ENCODE peak calls at places on chromosomes 13 and 19, in nine cellular contexts. Z is fibroblast of lung, V is breast epithelium, P is astrocyte, K is body of pancreas, T is epithelial cell of proximal tubule, W is SK-N-SH, O is chondrocyte, N is fibroblast of mammary gland. Q is an unnamed sample.

GRCh38 chr13:31090921-31091624 is 70.6 kb downstream of the HSPH1 start:
- DNase-seq in O (no peak), V (no peak), K (peak; percentile 7), Z (peak; percentile 23), N (no peak), P (no peak), T (no peak), W (no peak), Q (no peak)

GRCh38 chr13:41345921-41346589 is 35.0 kb downstream of the NAA16 start:
- DNase-seq in W (no peak), O (no peak), T (no peak), K (no peak), N (no peak), V (no peak), Z (peak; percentile 53), P (peak; percentile 55), Q (no peak)

GRCh38 chr13:114136576-114136975 is 4.2 kb upstream of the RASA3 start:
- DNase-seq in W (no peak), V (no peak), Z (no peak), O (peak; percentile 17), P (no peak), K (no peak), T (no peak), N (no peak), Q (no peak)

GRCh38 chr19:49684983-49685553 is 4.3 kb upstream of the ADM5 start:
- DNase-seq in T (no peak), V (no peak), N (no peak), P (no peak), O (no peak), Z (no peak), W (no peak), K (no peak), Q (no peak)

GRCh38 chr13:87084192-87084591 is 587.0 kb upstream of the SLITRK5 start:
- DNase-seq in K (no peak), V (no peak), O (no peak), P (no peak), Z (no peak), N (no peak), W (no peak), T (no peak), Q (no peak)

GRCh38 chr19:35509861-35510625 is 3.4 kb downstream of the DMKN start:
- DNase-seq in Z (peak; percentile 21), T (no peak), N (peak; percentile 32), W (peak; percentile 90), O (no peak), V (peak; percentile 83), K (peak; percentile 90), P (no peak), Q (peak; percentile 98)

GRCh38 chr19:51891193-51891747 is 3.5 kb upstream of the ZNF577 start:
- DNase-seq in O (no peak), V (no peak), P (no peak), W (no peak), K (no peak), T (no peak), N (peak; percentile 11), Z (no peak), Q (no peak)

GRCh38 chr13:113754691-113755090 is 4.3 kb upstream of the TMEM255B start:
- DNase-seq in W (no peak), K (no peak), O (no peak), Z (no peak), T (no peak), N (no peak), P (no peak), V (no peak), Q (no peak)

GRCh38 chr19:21568816-21569496 is 63.6 kb downstream of the ZNF429 start:
- DNase-seq in P (peak; percentile 89), W (no peak), K (peak; percentile 93), N (peak; percentile 70), T (peak; percentile 56), V (peak; percentile 94), Z (peak; percentile 92), O (no peak), Q (no peak)

GRCh38 chr13:92807343-92807742 is 419.3 kb upstream of the GPC6 start:
- DNase-seq in W (no peak), P (peak; percentile 74), Z (peak; percentile 82), O (no peak), N (no peak), V (no peak), K (no peak), T (no peak), Q (no peak)

GRCh38 chr19:15404097-15404779 is 14.6 kb downstream of the AKAP8L start:
- DNase-seq in Z (no peak), O (no peak), V (no peak), W (no peak), T (no peak), P (no peak), K (no peak), N (no peak), Q (no peak)

GRCh38 chr13:81582381-81582780 is 1241.5 kb upstream of the SPRY2 start:
- DNase-seq in O (no peak), N (no peak), P (no peak), Z (no peak), T (no peak), V (no peak), K (no peak), W (no peak), Q (no peak)

GRCh38 chr19:1259873-1260748 is 9.0 kb upstream of the CIRBP start:
- DNase-seq in W (no peak), Z (no peak), K (no peak), T (no peak), P (no peak), V (no peak), O (no peak), N (no peak), Q (no peak)

GRCh38 chr19:1261863-1262686 is 7.1 kb upstream of the CIRBP start:
- DNase-seq in V (peak; percentile 91), N (peak; percentile 47), P (peak; percentile 71), O (no peak), T (no peak), W (no peak), Z (peak; percentile 83), K (peak; percentile 97), Q (peak; percentile 75)

GRCh38 chr19:1260749-1261511 is 8.2 kb upstream of the CIRBP start:
- DNase-seq in O (no peak), Z (peak; percentile 90), T (no peak), P (peak; percentile 82), K (peak; percentile 97), N (peak; percentile 95), V (peak; percentile 95), W (peak; percentile 97), Q (peak; percentile 94)

GRCh38 chr19:1262687-1263123 is 6.4 kb upstream of the CIRBP start:
- DNase-seq in W (no peak), O (no peak), T (no peak), Z (no peak), N (no peak), K (no peak), V (peak; percentile 20), P (no peak), Q (no peak)

DNA sequence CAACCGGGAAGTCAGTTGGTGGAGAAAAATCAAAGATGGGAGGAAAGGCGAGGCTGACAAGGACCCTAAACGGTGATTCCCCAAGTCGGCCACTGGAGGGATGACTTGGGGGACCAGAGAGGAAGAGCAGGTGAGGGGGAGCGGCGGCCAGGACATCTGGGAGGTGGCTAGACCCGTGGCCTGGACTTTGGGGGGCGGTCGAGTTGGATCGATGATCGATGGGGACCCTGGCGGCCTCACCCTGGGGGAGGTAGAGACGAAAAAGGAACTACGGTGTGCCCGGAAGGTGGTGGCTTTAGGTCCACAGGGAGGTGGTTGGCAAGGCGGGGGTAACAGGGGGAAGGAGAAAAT is 7.6 kb upstream of the CIRBP start:
- DNase-seq in O (no peak), P (no peak), V (no peak), K (no peak), Z (no peak), N (no peak), T (no peak), W (no peak), Q (no peak)
- TF ChIP-seq CTCF in O (peak; percentile 58), P (peak; percentile 5), V (no peak), K (no peak), Z (no peak), N (no peak), T (peak; percentile 20), W (peak; percentile 33), Q (no peak)

GRCh38 chr19:11460207-11460606 is 20.6 kb downstream of the ELAVL3 start:
- DNase-seq in O (no peak), N (no peak), W (peak; percentile 80), T (no peak), K (no peak), V (no peak), Z (no peak), P (no peak), Q (no peak)
- TF ChIP-seq CTCF in O (peak; percentile 58), N (peak; percentile 24), W (peak; percentile 28), T (peak; percentile 45), K (no peak), V (no peak), Z (peak; percentile 11), P (no peak), Q (peak; percentile 15)

GRCh38 chr13:33232883-33233282 is 52.7 kb downstream of the STARD13 start:
- DNase-seq in W (no peak), V (no peak), P (no peak), O (no peak), Z (no peak), T (no peak), N (no peak), K (no peak), Q (no peak)

GRCh38 chr13:33236021-33236420 is 49.5 kb downstream of the STARD13 start:
- DNase-seq in V (no peak), K (no peak), P (peak; percentile 89), T (no peak), N (peak; percentile 82), Z (peak; percentile 93), W (no peak), O (no peak), Q (no peak)

GRCh38 chr13:33233547-33233946 is 52.0 kb downstream of the STARD13 start:
- DNase-seq in W (no peak), Z (no peak), N (no peak), V (no peak), O (no peak), T (no peak), P (no peak), K (peak; percentile 42), Q (no peak)

GRCh38 chr13:33235564-33235963 is 50.0 kb downstream of the STARD13 start:
- DNase-seq in T (no peak), V (no peak), O (no peak), K (no peak), W (no peak), N (peak; percentile 51), P (no peak), Z (peak; percentile 38), Q (no peak)

GRCh38 chr13:33235078-33235477 is 50.5 kb downstream of the STARD13 start:
- DNase-seq in N (peak; percentile 81), P (peak; percentile 53), K (peak; percentile 44), T (no peak), W (no peak), O (no peak), Z (peak; percentile 65), V (no peak), Q (no peak)
- TF ChIP-seq CTCF in N (no peak), P (no peak), K (no peak), T (no peak), W (no peak), O (peak; percentile 29), Z (no peak), V (no peak), Q (no peak)

GRCh38 chr13:26111797-26112196 is 60.0 kb upstream of the SHISA2 start:
- DNase-seq in K (no peak), T (no peak), V (no peak), Z (no peak), N (no peak), P (no peak), W (no peak), O (no peak), Q (no peak)

GRCh38 chr13:26117620-26118019 is 65.8 kb upstream of the SHISA2 start:
- DNase-seq in W (no peak), O (no peak), T (no peak), Z (no peak), P (no peak), N (no peak), K (no peak), V (no peak), Q (no peak)

GRCh38 chr13:26112843-26113242 is 61.0 kb upstream of the SHISA2 start:
- DNase-seq in W (no peak), K (no peak), N (no peak), O (no peak), P (no peak), Z (no peak), V (no peak), T (no peak), Q (no peak)
- TF ChIP-seq CTCF in W (peak; percentile 27), K (no peak), N (peak; percentile 16), O (peak; percentile 75), P (peak; percentile 49), Z (peak; percentile 20), V (no peak), T (peak; percentile 53), Q (peak; percentile 17)